ENCODE peak calls at places on chromosome 20, in five cellular contexts. One of them, this sample, is unnamed.

GRCh38 chr20:63320041-63320511 is 27.1 kb downstream of the COL20A1 start:
- DNase-seq in SK-N-SH: no peak
- DNase-seq in HepG2: no peak
- DNase-seq in HCT116: no peak
- DNase-seq in H1: no peak
- DNase-seq in this sample: no peak

GRCh38 chr20:13684566-13685222 is 46.0 kb upstream of the TASP1 start:
- DNase-seq in HepG2: no peak
- DNase-seq in HCT116: no peak
- DNase-seq in SK-N-SH: no peak
- DNase-seq in H1: no peak
- DNase-seq in this sample: no peak

GRCh38 chr20:59962155-59962554 is 3.9 kb downstream of the CDH26 start:
- DNase-seq in HepG2: no peak
- DNase-seq in HCT116: no peak
- DNase-seq in SK-N-SH: no peak
- DNase-seq in H1: no peak
- DNase-seq in this sample: no peak

GRCh38 chr20:10370091-10370887 is 63.7 kb downstream of the MKKS start:
- DNase-seq in HepG2: peak; percentile 99
- DNase-seq in HCT116: no peak
- DNase-seq in H1: no peak
- DNase-seq in SK-N-SH: no peak
- DNase-seq in this sample: no peak

GRCh38 chr20:11186301-11187008 is 512.7 kb upstream of the JAG1 start:
- DNase-seq in HepG2: no peak
- DNase-seq in HCT116: no peak
- DNase-seq in H1: no peak
- DNase-seq in SK-N-SH: no peak
- DNase-seq in this sample: no peak

GRCh38 chr20:1950836-1951235 is 43.0 kb downstream of the PDYN start:
- DNase-seq in SK-N-SH: no peak
- DNase-seq in HCT116: no peak
- DNase-seq in HepG2: no peak
- DNase-seq in H1: no peak
- DNase-seq in this sample: no peak

GRCh38 chr20:33466303-33466646 is 22.7 kb upstream of the SNTA1 start:
- DNase-seq in SK-N-SH: no peak
- DNase-seq in HepG2: no peak
- DNase-seq in HCT116: no peak
- DNase-seq in H1: no peak
- DNase-seq in this sample: no peak

GRCh38 chr20:58938078-58938477 is 43.0 kb upstream of the NELFCD start:
- DNase-seq in HepG2: no peak
- DNase-seq in H1: no peak
- DNase-seq in SK-N-SH: no peak
- DNase-seq in HCT116: no peak
- DNase-seq in this sample: no peak

GRCh38 chr20:43977252-43977651 is 62.6 kb downstream of the TOX2 start:
- DNase-seq in HCT116: no peak
- DNase-seq in SK-N-SH: no peak
- DNase-seq in HepG2: no peak
- DNase-seq in H1: no peak
- DNase-seq in this sample: no peak

GRCh38 chr20:56989516-56989915 is 276.9 kb downstream of the BMP7 start:
- DNase-seq in HCT116: no peak
- DNase-seq in HepG2: no peak
- DNase-seq in SK-N-SH: no peak
- DNase-seq in H1: no peak
- DNase-seq in this sample: no peak

GRCh38 chr20:35013421-35014411 is 58.0 kb downstream of the MYH7B start:
- DNase-seq in SK-N-SH: peak; percentile 48
- DNase-seq in HepG2: no peak
- DNase-seq in H1: no peak
- DNase-seq in HCT116: no peak
- DNase-seq in this sample: no peak

GRCh38 chr20:21583486-21584168 is 69.8 kb upstream of the NKX2-2 start:
- DNase-seq in H1: no peak
- DNase-seq in HepG2: no peak
- DNase-seq in SK-N-SH: no peak
- DNase-seq in HCT116: no peak
- DNase-seq in this sample: no peak

GRCh38 chr20:17295151-17295726 is 68.4 kb downstream of the PCSK2 start:
- DNase-seq in HepG2: no peak
- DNase-seq in SK-N-SH: no peak
- DNase-seq in HCT116: no peak
- DNase-seq in H1: no peak
- DNase-seq in this sample: no peak

GRCh38 chr20:34088871-34089479 is 23.1 kb downstream of the EIF2S2 start:
- DNase-seq in HCT116: no peak
- DNase-seq in SK-N-SH: no peak
- DNase-seq in H1: no peak
- DNase-seq in HepG2: no peak
- DNase-seq in this sample: no peak

GRCh38 chr20:63702751-63703470 is 4.9 kb downstream of the ARFRP1 start:
- DNase-seq in H1: no peak
- DNase-seq in SK-N-SH: peak; percentile 14
- DNase-seq in HepG2: no peak
- DNase-seq in HCT116: no peak
- DNase-seq in this sample: no peak

GRCh38 chr20:63471002-63471718 is 1.3 kb downstream of the KCNQ2 start:
- DNase-seq in HCT116: no peak
- DNase-seq in HepG2: no peak
- DNase-seq in H1: no peak
- DNase-seq in SK-N-SH: peak; percentile 83
- DNase-seq in this sample: no peak

GRCh38 chr20:49167811-49168507 is 20.2 kb downstream of the STAU1 start:
- DNase-seq in SK-N-SH: no peak
- DNase-seq in H1: no peak
- DNase-seq in HepG2: no peak
- DNase-seq in HCT116: no peak
- DNase-seq in this sample: no peak

GRCh38 chr20:60446273-60447111 is 488.3 kb downstream of the CDH26 start:
- DNase-seq in SK-N-SH: no peak
- DNase-seq in HepG2: no peak
- DNase-seq in H1: no peak
- DNase-seq in HCT116: no peak
- DNase-seq in this sample: no peak

GRCh38 chr20:47546184-47547033 is 44.7 kb downstream of the NCOA3 start:
- DNase-seq in HepG2: no peak
- DNase-seq in HCT116: no peak
- DNase-seq in H1: no peak
- DNase-seq in SK-N-SH: no peak
- DNase-seq in this sample: no peak

GRCh38 chr20:33702861-33703260 is 16.7 kb upstream of the E2F1 start:
- DNase-seq in HepG2: no peak
- DNase-seq in SK-N-SH: peak; percentile 83
- DNase-seq in HCT116: no peak
- DNase-seq in H1: no peak
- DNase-seq in this sample: no peak

GRCh38 chr20:61801857-61802442 is 263.7 kb downstream of the TAF4 start:
- DNase-seq in HepG2: no peak
- DNase-seq in H1: no peak
- DNase-seq in SK-N-SH: no peak
- DNase-seq in HCT116: no peak
- DNase-seq in this sample: no peak

GRCh38 chr20:3800878-3801260 is 4.8 kb downstream of the CDC25B start:
- DNase-seq in HCT116: no peak
- DNase-seq in SK-N-SH: no peak
- DNase-seq in H1: no peak
- DNase-seq in HepG2: no peak
- DNase-seq in this sample: no peak
- H3K36me3 ChIP-seq in HCT116: peaks cover 34% of the 10 kb centered on the region
- H3K36me3 ChIP-seq in SK-N-SH: peaks cover 26% of the 10 kb centered on the region
- H3K36me3 ChIP-seq in H1: peaks cover 35% of the 10 kb centered on the region
- H3K36me3 ChIP-seq in HepG2: peaks cover 48% of the 10 kb centered on the region
- H3K36me3 ChIP-seq in this sample: peaks cover 66% of the 10 kb centered on the region

GRCh38 chr20:916125-916799 is at the start of gene ANGPT4:
- DNase-seq in HCT116: no peak
- DNase-seq in HepG2: no peak
- DNase-seq in SK-N-SH: no peak
- DNase-seq in H1: no peak
- DNase-seq in this sample: no peak
- TF ChIP-seq YY1 in HCT116: no peak
- TF ChIP-seq YY1 in HepG2: no peak
- TF ChIP-seq YY1 in SK-N-SH: no peak
- TF ChIP-seq YY1 in H1: no peak
- TF ChIP-seq YY1 in this sample: no peak

GRCh38 chr20:38528167-38528566 is 52.8 kb upstream of the ADIG start:
- DNase-seq in HepG2: no peak
- DNase-seq in HCT116: no peak
- DNase-seq in H1: no peak
- DNase-seq in SK-N-SH: no peak
- DNase-seq in this sample: no peak

GRCh38 chr20:38520261-38520660 is 47.6 kb downstream of the RALGAPB start:
- DNase-seq in HCT116: no peak
- DNase-seq in SK-N-SH: no peak
- DNase-seq in HepG2: no peak
- DNase-seq in H1: no peak
- DNase-seq in this sample: no peak

DNA sequence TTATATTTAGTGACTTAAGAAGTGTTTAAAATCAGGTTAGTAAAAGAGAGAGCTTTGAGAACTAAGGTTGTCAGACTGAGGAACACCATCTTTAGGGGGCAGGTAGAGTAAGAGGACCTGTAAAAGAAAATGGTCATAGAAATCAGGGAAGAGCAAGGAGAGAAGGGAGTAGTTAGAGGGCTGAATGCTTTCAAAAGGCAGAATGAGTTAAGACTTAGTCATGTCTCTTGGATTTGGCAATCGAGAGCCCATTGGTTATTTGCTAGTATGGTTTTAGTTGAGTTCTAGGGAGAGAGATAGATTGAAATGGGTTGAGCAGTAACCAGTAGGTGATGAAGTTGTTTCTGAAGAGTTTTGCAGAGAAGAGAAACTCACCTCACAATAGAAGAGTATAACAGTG is 51.1 kb downstream of the RALGAPB start:
- DNase-seq in HepG2: no peak
- DNase-seq in H1: no peak
- DNase-seq in SK-N-SH: no peak
- DNase-seq in HCT116: no peak
- DNase-seq in this sample: no peak
- H3K36me3 ChIP-seq in HepG2: peaks cover 76% of the 10 kb centered on the region
- H3K36me3 ChIP-seq in H1: peaks cover 24% of the 10 kb centered on the region
- H3K36me3 ChIP-seq in SK-N-SH: peaks cover 55% of the 10 kb centered on the region
- H3K36me3 ChIP-seq in HCT116: peaks cover 14% of the 10 kb centered on the region
- H3K36me3 ChIP-seq in this sample: peaks cover 70% of the 10 kb centered on the region

DNA sequence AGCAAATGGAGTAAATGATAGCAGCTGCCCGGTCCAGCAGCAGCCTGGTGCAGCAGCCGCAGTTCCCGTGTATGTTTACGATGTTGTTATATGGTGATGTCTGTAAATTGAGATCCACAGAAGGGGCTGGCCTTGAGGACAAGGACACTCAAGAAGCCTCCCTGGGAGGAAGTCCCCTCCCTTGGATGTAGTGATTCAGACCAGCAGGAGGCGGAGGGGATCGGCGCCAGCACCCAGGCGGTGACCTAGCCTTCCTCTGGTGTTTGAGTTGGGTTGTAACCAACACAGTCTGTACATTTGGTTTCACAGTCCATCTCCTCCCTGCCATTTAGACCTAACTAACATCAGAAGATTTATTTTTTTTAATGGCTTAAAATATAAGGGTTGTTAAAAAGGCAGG is 187.8 kb downstream of the SYNDIG1 start:
- DNase-seq in HepG2: no peak
- DNase-seq in H1: no peak
- DNase-seq in HCT116: no peak
- DNase-seq in SK-N-SH: no peak
- DNase-seq in this sample: no peak
- TF ChIP-seq YY1 in HepG2: no peak
- TF ChIP-seq YY1 in H1: no peak
- TF ChIP-seq YY1 in HCT116: no peak
- TF ChIP-seq YY1 in SK-N-SH: no peak
- TF ChIP-seq YY1 in this sample: no peak